ENCODE peak calls at places on chromosomes 5 and 9, in nine cellular contexts. L is right cardiac atrium, O is WERI-Rb-1, H is AG04450, Y is upper lobe of left lung, V is thyroid gland, I is uterus, S is heart left ventricle, M is spleen. G is an unnamed sample.

GRCh38 chr5:78482948-78483347 is 122.5 kb downstream of the SCAMP1 start:
- DNase-seq in L (no peak), O (no peak), H (no peak), Y (no peak), V (no peak), I (no peak), S (no peak), M (no peak), G (no peak)

GRCh38 chr5:69024241-69024651 is 69.6 kb upstream of the SLC30A5 start:
- DNase-seq in L (no peak), O (peak), H (no peak), Y (peak), V (no peak), I (no peak), S (no peak), M (no peak), G (peak)

GRCh38 chr5:82635561-82636288 is 357.6 kb upstream of the RPS23 start:
- DNase-seq in L (no peak), O (no peak), H (peak), Y (no peak), V (no peak), I (no peak), S (no peak), M (no peak), G (peak)

GRCh38 chr9:121902483-121903135 is 190.5 kb downstream of the TTLL11 start:
- DNase-seq in L (no peak), O (no peak), H (peak), Y (no peak), V (no peak), I (peak), S (no peak), M (no peak), G (peak)

GRCh38 chr5:9283021-9283420 is 262.9 kb downstream of the SEMA5A start:
- DNase-seq in L (no peak), O (no peak), H (no peak), Y (no peak), V (no peak), I (no peak), S (no peak), M (no peak), G (no peak)

GRCh38 chr5:108753877-108754276 is 6.2 kb downstream of the FER start:
- DNase-seq in L (no peak), O (no peak), H (no peak), Y (no peak), V (no peak), I (no peak), S (no peak), M (no peak), G (no peak)

GRCh38 chr5:160649304-160649703 is 202.7 kb downstream of the ATP10B start:
- DNase-seq in L (no peak), O (peak), H (no peak), Y (no peak), V (peak), I (no peak), S (no peak), M (no peak), G (peak)

GRCh38 chr9:130053504-130054427 is at the start of gene GPR107:
- DNase-seq in L (peak), O (peak), H (no peak), Y (peak), V (peak), I (peak), S (peak), M (peak), G (peak)

GRCh38 chr9:97398999-97399758 is 12.7 kb upstream of the TDRD7 start:
- DNase-seq in L (peak), O (peak), H (peak), Y (peak), V (peak), I (peak), S (peak), M (peak), G (peak)

GRCh38 chr9:81557452-81557956 is 131.8 kb downstream of the TLE1 start:
- DNase-seq in L (no peak), O (no peak), H (no peak), Y (no peak), V (no peak), I (no peak), S (no peak), M (no peak), G (no peak)

GRCh38 chr9:4375424-4376195 is 75.7 kb upstream of the GLIS3 start:
- DNase-seq in L (no peak), O (no peak), H (peak), Y (no peak), V (no peak), I (no peak), S (no peak), M (no peak), G (no peak)

GRCh38 chr5:16992006-16992405 is 55.9 kb upstream of the MYO10 start:
- DNase-seq in L (no peak), O (no peak), H (no peak), Y (no peak), V (no peak), I (no peak), S (no peak), M (no peak), G (no peak)

GRCh38 chr9:110255417-110256141 is 728 bp downstream of the TXN start:
- DNase-seq in L (peak), O (no peak), H (no peak), Y (peak), V (peak), I (peak), S (peak), M (peak), G (peak)

GRCh38 chr5:32027093-32027716 is 146.9 kb downstream of the GOLPH3 start:
- DNase-seq in L (no peak), O (no peak), H (no peak), Y (no peak), V (no peak), I (no peak), S (no peak), M (peak), G (no peak)

GRCh38 chr5:127254729-127255284 is 35.8 kb upstream of the MEGF10 start:
- DNase-seq in L (no peak), O (no peak), H (peak), Y (no peak), V (no peak), I (no peak), S (no peak), M (no peak), G (no peak)

GRCh38 chr5:63310644-63311043 is 651.6 kb downstream of the HTR1A start:
- DNase-seq in L (no peak), O (no peak), H (no peak), Y (no peak), V (no peak), I (no peak), S (no peak), M (no peak), G (no peak)

GRCh38 chr9:34372598-34373011 is 4.1 kb downstream of the MYORG start:
- DNase-seq in L (no peak), O (no peak), H (no peak), Y (no peak), V (no peak), I (no peak), S (no peak), M (no peak), G (no peak)

GRCh38 chr9:34370335-34370969 is 6.2 kb downstream of the MYORG start:
- DNase-seq in L (no peak), O (no peak), H (no peak), Y (no peak), V (no peak), I (no peak), S (no peak), M (no peak), G (no peak)

GRCh38 chr9:34371886-34372597 is 4.7 kb downstream of the MYORG start:
- DNase-seq in L (no peak), O (no peak), H (no peak), Y (no peak), V (no peak), I (no peak), S (no peak), M (no peak), G (no peak)

GRCh38 chr9:34373749-34374148 is 2.9 kb downstream of the MYORG start:
- DNase-seq in L (no peak), O (no peak), H (no peak), Y (no peak), V (no peak), I (no peak), S (no peak), M (no peak), G (no peak)

GRCh38 chr9:34370970-34371880 is 5.5 kb downstream of the MYORG start:
- DNase-seq in L (peak), O (no peak), H (no peak), Y (no peak), V (no peak), I (no peak), S (no peak), M (no peak), G (no peak)
- H3K4me3 ChIP-seq in L (no peak), O (no peak), H (peak), Y (no peak), V (no peak), I (no peak), S (no peak), M (no peak), G (no peak)

GRCh38 chr9:128323192-128323730 is 622 bp downstream of the COQ4 start:
- DNase-seq in L (no peak), O (no peak), H (no peak), Y (no peak), V (no peak), I (no peak), S (no peak), M (no peak), G (peak)
- H3K4me3 ChIP-seq in L (peak), O (peak), H (peak), Y (peak), V (peak), I (peak), S (peak), M (peak), G (peak)

GRCh38 chr9:93112116-93112863 is 16.3 kb downstream of the CARD19 start:
- DNase-seq in L (peak), O (no peak), H (no peak), Y (peak), V (peak), I (peak), S (peak), M (peak), G (no peak)
- H3K4me3 ChIP-seq in L (no peak), O (no peak), H (no peak), Y (no peak), V (no peak), I (no peak), S (no peak), M (no peak), G (no peak)

DNA sequence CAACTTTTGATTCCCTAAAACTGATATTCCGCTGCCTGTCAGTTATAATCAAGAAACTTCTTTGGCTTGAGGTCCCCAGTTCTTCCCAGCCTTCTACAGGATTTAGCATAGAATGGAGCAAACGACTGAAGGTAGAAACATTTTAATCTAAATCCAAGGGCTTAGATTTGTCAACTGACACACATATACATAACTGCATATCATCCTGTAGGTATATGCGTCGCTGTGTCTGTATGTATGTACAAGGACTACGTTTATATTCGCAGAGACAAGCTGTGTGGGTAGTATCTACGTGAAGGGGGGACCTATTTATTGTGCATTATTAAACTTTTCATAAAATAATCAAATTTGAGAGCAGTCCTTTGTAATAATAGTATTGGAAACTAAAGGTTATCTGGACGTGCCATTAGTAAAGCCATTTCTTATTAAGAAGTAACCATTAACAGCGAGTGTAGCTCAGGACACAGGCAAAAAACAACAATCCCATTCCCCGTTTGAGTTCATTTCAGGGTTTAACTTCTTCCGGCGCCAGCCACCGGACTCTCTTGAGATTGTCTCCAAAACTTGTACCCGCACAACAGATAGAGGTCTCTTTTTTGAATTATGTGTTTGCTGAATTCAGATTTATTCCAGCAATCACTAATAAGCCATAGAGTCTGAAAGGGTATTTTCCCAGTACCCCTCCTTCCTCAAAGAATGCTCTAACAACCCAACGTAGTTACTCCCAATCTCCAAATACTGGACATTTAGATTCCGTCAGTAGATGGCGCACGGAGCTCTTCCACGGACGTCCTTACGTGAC is 2.1 kb upstream of the MLLT3 start:
- DNase-seq in L (peak), O (peak), H (no peak), Y (peak), V (peak), I (peak), S (peak), M (peak), G (peak)
- H3K4me3 ChIP-seq in L (peak), O (no peak), H (peak), Y (peak), V (peak), I (no peak), S (peak), M (peak), G (no peak)

DNA sequence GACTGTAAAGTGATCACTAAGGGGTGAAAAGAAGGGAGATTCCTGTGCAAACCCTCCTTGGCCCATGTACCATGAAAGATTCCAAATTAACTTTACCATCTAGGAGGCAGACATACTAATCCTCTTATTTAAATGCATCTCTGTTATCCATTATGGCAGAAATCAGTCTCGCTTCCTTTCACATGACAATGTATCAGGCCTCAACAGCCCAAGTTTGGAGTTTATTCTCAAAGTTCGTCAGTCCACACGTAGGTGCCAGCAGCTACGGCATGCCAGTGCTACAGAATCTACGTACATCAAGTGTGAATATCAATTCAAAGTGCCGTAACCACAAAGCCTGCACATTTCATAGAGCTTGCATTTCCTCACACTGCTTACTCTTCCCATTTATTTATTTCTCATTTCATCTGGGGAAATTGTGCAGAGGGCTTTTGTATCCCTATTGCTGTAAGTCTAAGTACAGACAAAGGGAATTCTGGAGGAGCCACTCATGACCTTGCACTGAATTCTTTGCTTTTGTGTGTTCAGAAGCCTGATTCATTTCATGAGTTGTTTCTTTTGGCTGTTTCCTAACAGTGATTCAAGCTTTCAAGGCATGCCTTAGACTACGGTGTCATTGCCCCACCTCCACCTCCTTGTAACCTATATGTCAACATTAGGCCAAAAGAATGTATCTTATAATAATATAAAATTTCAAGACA is 10.0 kb downstream of the ENC1 start:
- DNase-seq in L (no peak), O (no peak), H (peak), Y (no peak), V (peak), I (no peak), S (no peak), M (no peak), G (no peak)
- H3K4me3 ChIP-seq in L (no peak), O (no peak), H (peak), Y (no peak), V (no peak), I (no peak), S (no peak), M (no peak), G (no peak)

GRCh38 chr5:5179079-5179478 is 38.9 kb downstream of the ADAMTS16 start:
- DNase-seq in L (no peak), O (no peak), H (no peak), Y (no peak), V (no peak), I (no peak), S (no peak), M (no peak), G (no peak)
- H3K4me3 ChIP-seq in L (no peak), O (no peak), H (no peak), Y (no peak), V (no peak), I (no peak), S (no peak), M (no peak), G (no peak)

GRCh38 chr5:171312129-171312819 is 3.2 kb downstream of the TLX3 start:
- DNase-seq in L (no peak), O (no peak), H (no peak), Y (no peak), V (no peak), I (no peak), S (no peak), M (no peak), G (no peak)
- H3K4me3 ChIP-seq in L (peak), O (peak), H (no peak), Y (peak), V (no peak), I (no peak), S (peak), M (peak), G (peak)

GRCh38 chr9:125374443-125375309 is 113.0 kb downstream of the GAPVD1 start:
- DNase-seq in L (peak), O (peak), H (peak), Y (peak), V (peak), I (peak), S (peak), M (peak), G (peak)
- H3K4me3 ChIP-seq in L (no peak), O (peak), H (peak), Y (no peak), V (no peak), I (no peak), S (peak), M (peak), G (no peak)

GRCh38 chr9:134942011-134942410 is 24.3 kb upstream of the FCN1 start:
- DNase-seq in L (peak), O (no peak), H (no peak), Y (no peak), V (no peak), I (no peak), S (no peak), M (peak), G (no peak)
- H3K4me3 ChIP-seq in L (no peak), O (no peak), H (no peak), Y (no peak), V (no peak), I (no peak), S (no peak), M (no peak), G (no peak)

GRCh38 chr5:100904259-100904822 is 1.3 kb upstream of the ST8SIA4 start:
- DNase-seq in L (peak), O (no peak), H (no peak), Y (peak), V (no peak), I (no peak), S (no peak), M (peak), G (peak)
- H3K4me3 ChIP-seq in L (peak), O (no peak), H (no peak), Y (peak), V (no peak), I (no peak), S (peak), M (peak), G (peak)